ENCODE peak calls at places on chromosomes 1 and 21, in four cellular contexts. Z is hypothalamus; S is HEK293T; Y is activated naive CD4-positive, alpha-beta T cell treated with anti-CD3 and anti-CD28 coated beads, Interleukin-2, amount 10 ng/mL, durations not matched to agents 7 days and 5 days. I is an unnamed sample.

GRCh38 chr1:36760081-36760480 is 274.2 kb downstream of the GRIK3 start:
- DNase-seq in Y (no peak), S (no peak), Z (no peak), I (no peak)

GRCh38 chr1:11984559-11984958 is 4.3 kb downstream of the MFN2 start:
- DNase-seq in S (no peak), Z (no peak), Y (no peak), I (no peak)

GRCh38 chr21:45072166-45072962 is 2.0 kb upstream of the ADARB1 start:
- DNase-seq in Y (no peak), Z (no peak), S (no peak), I (no peak)

GRCh38 chr1:119084651-119085262 is 55.7 kb downstream of the WARS2 start:
- DNase-seq in S (no peak), Y (no peak), Z (no peak), I (no peak)

GRCh38 chr1:67192902-67193301 is 26.6 kb downstream of the IL23R start:
- DNase-seq in Y (no peak), S (no peak), Z (no peak), I (no peak)

GRCh38 chr1:208201241-208201640 is 42.9 kb downstream of the PLXNA2 start:
- DNase-seq in Z (no peak), Y (no peak), S (no peak), I (no peak)

GRCh38 chr1:84373446-84374141 is 24.7 kb upstream of the DNASE2B start:
- DNase-seq in S (no peak), Z (no peak), Y (no peak), I (no peak)

GRCh38 chr1:236103646-236104218 is 38.6 kb upstream of the GPR137B start:
- DNase-seq in Y (peak), S (peak), Z (peak), I (peak)

GRCh38 chr1:230772457-230773395 is 25.5 kb downstream of the CAPN9 start:
- DNase-seq in S (peak), Y (no peak), Z (peak), I (peak)

GRCh38 chr1:24898152-24898908 is 31.7 kb downstream of the RUNX3 start:
- DNase-seq in Z (no peak), Y (peak), S (peak), I (peak)

GRCh38 chr21:31222142-31222541 is 121.9 kb downstream of the TIAM1 start:
- DNase-seq in Y (no peak), S (no peak), Z (no peak), I (no peak)

GRCh38 chr1:3987669-3988235 is 87.7 kb upstream of the C1orf174 start:
- DNase-seq in Z (no peak), Y (no peak), S (no peak), I (no peak)

GRCh38 chr1:2112280-2112701 is 62.1 kb downstream of the PRKCZ start:
- DNase-seq in S (no peak), Z (no peak), Y (no peak), I (no peak)

GRCh38 chr21:8991088-8991907 is 1530.1 kb upstream of the TPTE start:
- DNase-seq in Z (no peak), S (no peak), Y (no peak), I (no peak)

GRCh38 chr1:78483903-78484302 is 6.9 kb upstream of the PTGFR start:
- DNase-seq in Y (no peak), Z (no peak), S (no peak), I (no peak)

GRCh38 chr1:210597555-210598134 is 268.9 kb downstream of the HHAT start:
- DNase-seq in Z (peak), Y (no peak), S (no peak), I (peak)

GRCh38 chr21:25862596-25862995 is 127.8 kb downstream of the GABPA start:
- DNase-seq in Y (peak), Z (no peak), S (peak), I (no peak)

GRCh38 chr1:228691926-228692325 is 43.4 kb upstream of the RHOU start:
- DNase-seq in Y (peak), Z (no peak), S (peak), I (peak)

I was measured in COLO829.